ENCODE peak calls at places on chromosomes 5 and 9, in four cellular contexts. One of them, this sample, is unnamed.

GRCh38 chr5:139798883-139799282 is 3.3 kb downstream of the PSD2 start:
- DNase-seq in GM23248: no peak
- DNase-seq in Right ventricle myocardium inferior: no peak
- DNase-seq in H7: no peak
- DNase-seq in this sample: no peak

GRCh38 chr5:143051244-143052058 is 281.3 kb downstream of the ARHGAP26 start:
- DNase-seq in GM23248: peak; percentile 92
- DNase-seq in Right ventricle myocardium inferior: no peak
- DNase-seq in H7: no peak
- DNase-seq in this sample: peak; percentile 96

GRCh38 chr5:27479859-27480258 is 441.5 kb upstream of the CDH9 start:
- DNase-seq in GM23248: no peak
- DNase-seq in Right ventricle myocardium inferior: no peak
- DNase-seq in H7: no peak
- DNase-seq in this sample: no peak

GRCh38 chr5:1199649-1200494 is 1.5 kb upstream of the SLC6A19 start:
- DNase-seq in GM23248: no peak
- DNase-seq in Right ventricle myocardium inferior: no peak
- DNase-seq in H7: peak; percentile 76
- DNase-seq in this sample: peak; percentile 2

GRCh38 chr5:124754206-124754927 is 7.9 kb upstream of the ZNF608 start:
- DNase-seq in GM23248: peak; percentile 6
- DNase-seq in Right ventricle myocardium inferior: no peak
- DNase-seq in H7: no peak
- DNase-seq in this sample: no peak

GRCh38 chr9:95081998-95082397 is 235.5 kb downstream of the FANCC start:
- DNase-seq in GM23248: no peak
- DNase-seq in Right ventricle myocardium inferior: no peak
- DNase-seq in H7: peak; percentile 44
- DNase-seq in this sample: no peak

GRCh38 chr5:55410840-55411239 is 103.1 kb downstream of the MTREX start:
- DNase-seq in GM23248: peak; percentile 30
- DNase-seq in Right ventricle myocardium inferior: no peak
- DNase-seq in H7: no peak
- DNase-seq in this sample: no peak

GRCh38 chr5:173291722-173292658 is 36.2 kb downstream of the STC2 start:
- DNase-seq in GM23248: peak; percentile 38
- DNase-seq in Right ventricle myocardium inferior: no peak
- DNase-seq in H7: peak; percentile 71
- DNase-seq in this sample: peak; percentile 59

GRCh38 chr5:122358382-122358990 is 46.4 kb downstream of the SNCAIP start:
- DNase-seq in GM23248: no peak
- DNase-seq in Right ventricle myocardium inferior: no peak
- DNase-seq in H7: no peak
- DNase-seq in this sample: peak; percentile 82

GRCh38 chr5:163459465-163459887 is 426 bp downstream of the NUDCD2 start:
- DNase-seq in GM23248: no peak
- DNase-seq in Right ventricle myocardium inferior: no peak
- DNase-seq in H7: no peak
- DNase-seq in this sample: peak; percentile 59

GRCh38 chr9:92947268-92948031 is at the start of gene FGD3:
- DNase-seq in GM23248: peak; percentile 54
- DNase-seq in Right ventricle myocardium inferior: peak; percentile 75
- DNase-seq in H7: peak; percentile 86
- DNase-seq in this sample: peak; percentile 4

GRCh38 chr9:19102181-19102630 is 498 bp downstream of the HAUS6 start:
- DNase-seq in GM23248: peak; percentile 62
- DNase-seq in Right ventricle myocardium inferior: peak; percentile 80
- DNase-seq in H7: peak; percentile 67
- DNase-seq in this sample: no peak

GRCh38 chr5:36877667-36878420 is 1.3 kb downstream of the NIPBL start:
- DNase-seq in GM23248: peak; percentile 55
- DNase-seq in Right ventricle myocardium inferior: no peak
- DNase-seq in H7: peak; percentile 22
- DNase-seq in this sample: peak; percentile 48

GRCh38 chr9:81103597-81104471 is 585.5 kb downstream of the TLE1 start:
- DNase-seq in GM23248: peak; percentile 25
- DNase-seq in Right ventricle myocardium inferior: no peak
- DNase-seq in H7: no peak
- DNase-seq in this sample: no peak

GRCh38 chr9:76453785-76454184 is 5.2 kb upstream of the GCNT1 start:
- DNase-seq in GM23248: peak; percentile 84
- DNase-seq in Right ventricle myocardium inferior: no peak
- DNase-seq in H7: no peak
- DNase-seq in this sample: peak; percentile 86

GRCh38 chr5:428754-429452 is 14.1 kb upstream of the EXOC3 start:
- DNase-seq in GM23248: no peak
- DNase-seq in Right ventricle myocardium inferior: no peak
- DNase-seq in H7: peak; percentile 58
- DNase-seq in this sample: no peak

GRCh38 chr9:123742009-123742767 is 187.7 kb downstream of the DENND1A start:
- DNase-seq in GM23248: no peak
- DNase-seq in Right ventricle myocardium inferior: peak; percentile 70
- DNase-seq in H7: no peak
- DNase-seq in this sample: peak; percentile 94

GRCh38 chr5:143401846-143402463 is 1.5 kb downstream of the NR3C1 start:
- DNase-seq in GM23248: peak; percentile 49
- DNase-seq in Right ventricle myocardium inferior: no peak
- DNase-seq in H7: no peak
- DNase-seq in this sample: no peak

GRCh38 chr9:93682155-93682968 is 106.0 kb downstream of the PHF2 start:
- DNase-seq in GM23248: peak; percentile 71
- DNase-seq in Right ventricle myocardium inferior: no peak
- DNase-seq in H7: peak; percentile 94
- DNase-seq in this sample: peak; percentile 55

GRCh38 chr9:136773386-136774044 is 9.2 kb upstream of the LCN15 start:
- DNase-seq in GM23248: peak; percentile 42
- DNase-seq in Right ventricle myocardium inferior: peak; percentile 77
- DNase-seq in H7: peak; percentile 88
- DNase-seq in this sample: no peak

GRCh38 chr5:32346869-32347268 is 34.1 kb upstream of the MTMR12 start:
- DNase-seq in GM23248: no peak
- DNase-seq in Right ventricle myocardium inferior: no peak
- DNase-seq in H7: no peak
- DNase-seq in this sample: no peak

This sample was measured in fibroblast of villous mesenchyme.